ENCODE peak calls at places on chromosomes 2 and 18, in four cellular contexts. X is K562, P is GM12878, E is GM12891. A is an unnamed sample.

GRCh38 chr2:23019476-23019875 is 365.5 kb upstream of the KLHL29 start:
- DNase-seq in X (no peak), P (no peak), E (no peak), A (no peak)

GRCh38 chr2:130963849-130964793 is 127.4 kb downstream of the ARHGEF4 start:
- DNase-seq in X (peak), P (no peak), E (no peak), A (peak)

GRCh38 chr2:138298900-138299299 is 202.7 kb upstream of the SPOPL start:
- DNase-seq in X (no peak), P (peak), E (no peak), A (no peak)

GRCh38 chr2:25161055-25161781 is 7.2 kb downstream of the POMC start:
- DNase-seq in X (no peak), P (no peak), E (peak), A (no peak)

GRCh38 chr2:77666251-77666980 is 144.2 kb upstream of the LRRTM4 start:
- DNase-seq in X (no peak), P (no peak), E (no peak), A (no peak)

GRCh38 chr18:22346342-22346967 is 71.3 kb downstream of the CTAGE1 start:
- DNase-seq in X (no peak), P (no peak), E (no peak), A (no peak)

GRCh38 chr2:25322313-25322712 is 19.4 kb downstream of the DNMT3A start:
- DNase-seq in X (no peak), P (no peak), E (no peak), A (no peak)

GRCh38 chr2:27808418-27808817 is 36.9 kb downstream of the MRPL33 start:
- DNase-seq in X (no peak), P (no peak), E (no peak), A (no peak)

GRCh38 chr18:61869631-61870030 is 23.2 kb downstream of the RNF152 start:
- DNase-seq in X (no peak), P (no peak), E (no peak), A (no peak)

GRCh38 chr2:207467716-207468347 is 61.9 kb upstream of the CREB1 start:
- DNase-seq in X (peak), P (peak), E (no peak), A (no peak)

GRCh38 chr2:207771421-207771820 is 1.7 kb upstream of the FZD5 start:
- DNase-seq in X (no peak), P (no peak), E (no peak), A (no peak)

GRCh38 chr2:150485871-150486538 is 1.5 kb downstream of the RND3 start:
- DNase-seq in X (no peak), P (no peak), E (peak), A (no peak)

GRCh38 chr2:28471214-28471613 is 24.6 kb upstream of the PLB1 start:
- DNase-seq in X (peak), P (no peak), E (no peak), A (no peak)

DNA sequence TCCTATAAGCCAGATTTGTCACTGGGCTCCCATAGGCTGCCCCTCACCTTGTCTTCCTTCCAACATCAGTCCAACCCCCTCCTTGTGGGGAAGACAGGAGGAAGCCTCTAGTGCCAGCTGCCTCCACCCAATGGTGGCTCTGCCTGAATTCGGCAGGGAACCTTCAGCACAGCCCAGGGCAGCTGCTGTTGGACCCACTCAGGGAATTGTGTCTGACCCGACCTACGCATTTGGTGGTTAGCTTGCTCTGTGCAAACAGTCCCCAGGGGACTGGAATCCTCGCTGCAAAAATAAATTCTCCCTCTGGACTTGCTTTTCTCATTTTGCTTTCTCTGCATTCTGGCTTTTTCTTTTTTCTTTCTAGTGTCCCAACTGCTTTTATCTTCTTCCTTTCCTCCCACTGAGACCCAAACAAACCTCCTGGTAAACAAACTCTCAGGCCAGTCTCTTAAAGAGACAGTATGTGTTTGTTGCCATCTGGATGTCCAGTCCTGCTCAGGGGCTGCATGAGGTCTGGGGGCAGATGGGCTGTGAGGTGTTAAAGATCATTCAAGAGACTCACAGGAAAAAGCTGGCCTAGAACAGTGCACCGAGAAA is 137.7 kb upstream of the HAAO start:
- DNase-seq in X (no peak), P (no peak), E (no peak), A (no peak)
- TF ChIP-seq SPI1 in X (no peak), P (no peak), E (no peak), A (no peak)

DNA sequence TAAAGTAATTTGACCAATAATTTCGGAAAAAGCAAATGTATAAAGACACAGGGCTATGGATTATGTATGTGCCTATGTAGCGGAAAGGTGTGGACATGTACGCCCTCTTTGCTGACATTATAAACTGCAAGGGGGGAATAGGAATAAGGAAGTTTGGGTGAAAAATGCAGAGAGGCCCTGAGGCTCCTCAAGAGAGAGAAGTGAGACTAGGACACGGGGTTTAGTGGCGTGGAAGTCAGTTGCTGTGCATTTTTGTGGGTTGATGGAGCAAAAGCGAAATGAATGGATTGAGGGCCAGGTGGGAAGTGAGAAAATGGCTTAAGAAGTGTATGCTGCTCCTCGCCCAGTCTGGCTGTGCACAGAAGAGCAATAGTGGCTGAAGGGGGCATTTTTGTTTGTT is 96.2 kb upstream of the B3GNT7 start:
- DNase-seq in X (no peak), P (peak), E (no peak), A (peak)
- TF ChIP-seq SPI1 in X (no peak), P (peak), E (peak), A (peak)

GRCh38 chr18:36127866-36128845 is 984 bp downstream of the SLC39A6 start:
- DNase-seq in X (peak), P (no peak), E (no peak), A (no peak)
- TF ChIP-seq SPI1 in X (no peak), P (no peak), E (no peak), A (no peak)

GRCh38 chr2:223697316-223697875 is 95.2 kb upstream of the SCG2 start:
- DNase-seq in X (no peak), P (no peak), E (no peak), A (no peak)
- TF ChIP-seq SPI1 in X (no peak), P (no peak), E (no peak), A (no peak)

GRCh38 chr2:36618381-36618780 is 20.4 kb upstream of the FEZ2 start:
- DNase-seq in X (peak), P (peak), E (no peak), A (peak)
- TF ChIP-seq SPI1 in X (no peak), P (no peak), E (no peak), A (no peak)

DNA sequence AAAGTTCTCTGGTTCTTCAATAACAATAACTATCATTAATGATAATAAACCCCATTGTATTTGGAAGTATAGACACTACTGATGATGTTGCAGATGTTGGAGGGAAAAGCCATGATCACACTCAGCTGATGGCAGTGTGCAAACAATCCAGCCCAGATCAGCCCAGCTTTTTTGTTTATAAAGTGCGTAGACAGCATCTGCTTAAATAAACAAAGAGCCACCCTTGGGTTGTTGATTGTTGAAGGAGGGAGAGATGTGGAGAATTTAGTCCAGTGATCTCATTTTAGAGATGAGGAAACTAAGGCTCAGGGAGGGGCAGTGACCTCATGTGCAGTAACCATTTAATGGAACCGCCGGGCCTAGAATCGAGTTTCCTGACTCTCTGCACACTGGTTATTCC is 56.0 kb upstream of the MEX3C start:
- DNase-seq in X (no peak), P (no peak), E (no peak), A (no peak)
- TF ChIP-seq SPI1 in X (no peak), P (no peak), E (no peak), A (no peak)

DNA sequence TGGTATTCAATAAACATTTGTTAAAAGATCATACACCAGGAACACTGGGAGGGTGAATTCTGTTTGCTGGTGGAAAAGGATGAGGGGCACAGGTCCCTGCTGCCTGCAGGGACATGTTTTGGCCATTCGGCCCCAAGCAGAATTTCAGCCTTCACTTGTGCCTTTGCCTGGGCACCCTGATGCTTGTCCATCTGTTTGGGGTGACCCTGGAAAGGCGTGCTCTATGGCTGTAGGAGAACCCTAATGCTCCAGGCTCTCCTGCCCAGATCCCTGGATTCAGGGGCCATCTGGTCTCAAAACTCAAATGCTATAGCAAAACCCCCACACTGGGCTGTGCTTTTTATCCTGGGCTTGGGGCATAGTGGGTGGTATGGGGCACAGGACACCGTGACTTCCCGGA is 55.2 kb downstream of the RPL37A start:
- DNase-seq in X (no peak), P (no peak), E (no peak), A (no peak)
- TF ChIP-seq SPI1 in X (no peak), P (no peak), E (no peak), A (no peak)

GRCh38 chr18:73545497-73545896 is 602.1 kb downstream of the FBXO15 start:
- DNase-seq in X (no peak), P (no peak), E (no peak), A (no peak)

GRCh38 chr18:73544032-73544431 is 603.6 kb downstream of the FBXO15 start:
- DNase-seq in X (no peak), P (no peak), E (no peak), A (no peak)

GRCh38 chr18:73549236-73549635 is 598.4 kb downstream of the FBXO15 start:
- DNase-seq in X (no peak), P (no peak), E (no peak), A (no peak)

DNA sequence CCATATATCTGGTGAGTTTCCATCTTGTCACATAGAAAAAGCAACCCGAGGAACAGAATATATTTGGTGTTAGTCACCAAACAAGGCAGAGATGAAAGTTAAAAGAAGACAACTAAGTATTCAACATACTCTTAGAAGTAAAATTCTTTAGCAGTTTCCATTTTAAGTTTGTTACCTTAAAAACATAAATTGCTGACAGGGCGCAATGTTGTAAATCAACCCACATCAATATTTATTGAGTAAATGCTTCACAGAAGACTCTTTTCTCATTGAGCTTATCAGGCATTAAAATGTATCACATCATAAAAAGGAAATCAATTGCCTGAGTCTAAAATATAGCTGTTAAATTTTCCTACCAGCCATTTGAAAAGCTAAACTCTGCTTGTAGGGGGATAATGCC is 603.0 kb downstream of the FBXO15 start:
- DNase-seq in X (no peak), P (no peak), E (no peak), A (no peak)
- TF ChIP-seq SPI1 in X (no peak), P (no peak), E (no peak), A (no peak)

GRCh38 chr18:74818776-74819175 is 221.1 kb downstream of the ZNF407 start:
- DNase-seq in X (no peak), P (no peak), E (no peak), A (no peak)
- TF ChIP-seq SPI1 in X (no peak), P (no peak), E (no peak), A (no peak)

A was measured in HL-60.